ENCODE peak calls at places on chromosomes 6 and 20, in six cellular contexts. F is GM19239, K is AG20443, T is NCI-H510A treated with DMSO at 0.1 percent for 48 hours, O is C1 segment of cervical spinal cord, Q is NCI-H1930. H is an unnamed sample.

GRCh38 chr20:36967636-36968035 is 16.1 kb upstream of the SAMHD1 start:
- DNase-seq in F (no peak), Q (no peak), K (no peak), O (no peak), T (no peak), H (no peak)

GRCh38 chr6:11428351-11428750 is 109.2 kb upstream of the TMEM170B start:
- DNase-seq in O (no peak), K (no peak), Q (no peak), F (no peak), T (no peak), H (no peak)

GRCh38 chr6:158322724-158323560 is 10.7 kb downstream of the TULP4 start:
- DNase-seq in Q (no peak), K (peak; percentile 50), F (no peak), O (peak; percentile 43), T (no peak), H (no peak)

GRCh38 chr6:107491791-107492674 is 2.1 kb downstream of the SOBP start:
- DNase-seq in F (no peak), O (peak; percentile 64), K (peak; percentile 70), Q (no peak), T (no peak), H (no peak)

GRCh38 chr6:152750694-152751093 is at the start of gene VIP:
- DNase-seq in O (peak; percentile 18), K (peak; percentile 54), Q (no peak), T (no peak), F (no peak), H (no peak)

GRCh38 chr20:35992713-35993335 is 24.4 kb downstream of the CNBD2 start:
- DNase-seq in F (peak; percentile 79), O (peak; percentile 18), K (peak; percentile 88), Q (peak; percentile 75), T (peak; percentile 79), H (peak; percentile 82)

GRCh38 chr20:7742479-7742878 is 197.8 kb downstream of the HAO1 start:
- DNase-seq in O (no peak), F (no peak), K (no peak), Q (no peak), T (peak; percentile 67), H (peak; percentile 18)

GRCh38 chr6:48765352-48765961 is 654.5 kb upstream of the PTCHD4 start:
- DNase-seq in T (peak; percentile 78), K (peak; percentile 53), O (no peak), F (no peak), Q (peak; percentile 17), H (no peak)

GRCh38 chr20:51616060-51616459 is 73.5 kb upstream of the NFATC2 start:
- DNase-seq in Q (no peak), F (no peak), T (no peak), K (no peak), O (no peak), H (no peak)

GRCh38 chr20:61117725-61118124 is 134.3 kb upstream of the CDH4 start:
- DNase-seq in K (peak; percentile 39), F (no peak), O (no peak), T (no peak), Q (no peak), H (no peak)

GRCh38 chr20:62381202-62381797 is 5.6 kb upstream of the RPS21 start:
- DNase-seq in T (no peak), O (no peak), F (no peak), Q (no peak), K (no peak), H (no peak)

GRCh38 chr6:33199687-33200233 is 705 bp downstream of the RXRB start:
- DNase-seq in O (no peak), T (peak; percentile 70), Q (peak; percentile 76), K (peak; percentile 67), F (peak; percentile 68), H (peak; percentile 88)

GRCh38 chr6:166676270-166676860 is 49.3 kb upstream of the RPS6KA2 start:
- DNase-seq in K (no peak), T (no peak), O (no peak), Q (no peak), F (no peak), H (no peak)

GRCh38 chr6:107594736-107595135 is 104.8 kb downstream of the SOBP start:
- DNase-seq in O (no peak), Q (no peak), K (peak; percentile 27), T (no peak), F (no peak), H (no peak)

GRCh38 chr6:39203804-39204495 is 25.3 kb downstream of the KCNK5 start:
- DNase-seq in K (no peak), O (no peak), Q (no peak), T (no peak), F (no peak), H (peak; percentile 34)

GRCh38 chr20:1003920-1004697 is 2.0 kb upstream of the RSPO4 start:
- DNase-seq in O (no peak), F (no peak), K (no peak), T (no peak), Q (no peak), H (no peak)

GRCh38 chr6:106098383-106099234 is 12.5 kb downstream of the PRDM1 start:
- DNase-seq in T (no peak), Q (no peak), K (peak; percentile 65), O (no peak), F (no peak), H (no peak)

GRCh38 chr6:41787219-41787917 is at the start of gene TOMM6:
- DNase-seq in F (peak; percentile 85), Q (peak; percentile 94), T (peak; percentile 96), O (peak; percentile 90), K (peak; percentile 95), H (peak; percentile 91)

GRCh38 chr6:163405412-163406309 is 8.9 kb upstream of the QKI start:
- DNase-seq in F (peak; percentile 13), K (peak; percentile 51), T (no peak), O (no peak), Q (no peak), H (no peak)

H was measured in H54.